ENCODE peak calls at places on chromosomes 4 and X, in six cellular contexts. B, G, P, V, Y and A are unnamed samples.

GRCh38 chrX:115560978-115561604 is at the start of gene PLS3:
- DNase-seq in B (no peak), G (no peak), P (peak), V (peak), Y (peak), A (no peak)

GRCh38 chrX:43655961-43656494 is at the start of gene MAOA:
- DNase-seq in B (no peak), G (no peak), P (peak), V (peak), Y (peak), A (no peak)

GRCh38 chr4:138757432-138757831 is 258.1 kb upstream of the NOCT start:
- DNase-seq in B (no peak), G (no peak), P (no peak), V (no peak), Y (no peak), A (no peak)

GRCh38 chrX:80016182-80016581 is 1.6 kb downstream of the TBX22 start:
- DNase-seq in B (no peak), G (no peak), P (no peak), V (no peak), Y (no peak), A (no peak)

GRCh38 chr4:159684061-159684460 is 581.2 kb downstream of the RAPGEF2 start:
- DNase-seq in B (no peak), G (no peak), P (no peak), V (no peak), Y (no peak), A (no peak)

GRCh38 chrX:98607739-98608138 is 1724.0 kb downstream of the RPA4 start:
- DNase-seq in B (no peak), G (no peak), P (no peak), V (no peak), Y (no peak), A (no peak)

GRCh38 chrX:49704692-49705404 is 9.1 kb upstream of the PAGE1 start:
- DNase-seq in B (no peak), G (no peak), P (no peak), V (no peak), Y (no peak), A (no peak)

GRCh38 chr4:73533515-73534422 is 52.2 kb downstream of the AFM start:
- DNase-seq in B (no peak), G (no peak), P (no peak), V (no peak), Y (peak), A (no peak)

GRCh38 chrX:46547857-46548256 is 2.6 kb upstream of the ZNF674 start:
- DNase-seq in B (no peak), G (no peak), P (no peak), V (no peak), Y (peak), A (no peak)

DNA sequence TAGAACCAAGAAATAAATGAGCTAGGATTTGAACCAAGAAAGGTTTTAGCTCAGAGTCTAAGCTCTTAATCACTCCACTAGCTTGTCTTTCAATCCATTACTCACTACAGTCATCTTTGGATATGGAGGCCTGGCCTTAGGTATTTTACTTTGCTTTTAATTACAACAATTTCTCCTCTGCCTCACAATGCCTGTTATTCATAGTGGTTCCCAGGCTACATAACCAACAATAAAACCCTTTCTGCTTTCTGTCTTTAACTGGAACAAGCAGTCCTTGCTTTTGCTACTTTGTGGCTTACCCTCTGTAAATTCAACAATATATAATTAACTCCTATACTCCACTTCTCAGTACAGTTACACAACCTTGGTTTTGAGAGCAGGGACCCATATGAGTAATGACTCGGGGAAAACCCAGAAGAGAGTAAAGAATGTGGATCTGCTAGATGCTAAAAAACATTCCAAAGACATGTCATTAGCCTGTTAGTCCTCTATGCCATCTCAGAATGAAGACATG is 94.7 kb upstream of the NAP1L5 start:
- DNase-seq in B (peak), G (no peak), P (no peak), V (no peak), Y (peak), A (no peak)
- TF ChIP-seq GABPA in B (no peak), G (no peak), P (no peak), V (no peak), Y (no peak), A (no peak)

GRCh38 chr4:2928242-2929155 is 34.7 kb downstream of the NOP14 start:
- DNase-seq in B (no peak), G (no peak), P (no peak), V (no peak), Y (no peak), A (no peak)

GRCh38 chr4:2927696-2928075 is 35.5 kb downstream of the NOP14 start:
- DNase-seq in B (no peak), G (no peak), P (no peak), V (no peak), Y (no peak), A (no peak)

GRCh38 chr4:2930821-2931764 is 32.1 kb downstream of the NOP14 start:
- DNase-seq in B (no peak), G (no peak), P (no peak), V (peak), Y (no peak), A (peak)

GRCh38 chr4:2930135-2930805 is 32.9 kb downstream of the NOP14 start:
- DNase-seq in B (no peak), G (no peak), P (no peak), V (no peak), Y (peak), A (peak)

DNA sequence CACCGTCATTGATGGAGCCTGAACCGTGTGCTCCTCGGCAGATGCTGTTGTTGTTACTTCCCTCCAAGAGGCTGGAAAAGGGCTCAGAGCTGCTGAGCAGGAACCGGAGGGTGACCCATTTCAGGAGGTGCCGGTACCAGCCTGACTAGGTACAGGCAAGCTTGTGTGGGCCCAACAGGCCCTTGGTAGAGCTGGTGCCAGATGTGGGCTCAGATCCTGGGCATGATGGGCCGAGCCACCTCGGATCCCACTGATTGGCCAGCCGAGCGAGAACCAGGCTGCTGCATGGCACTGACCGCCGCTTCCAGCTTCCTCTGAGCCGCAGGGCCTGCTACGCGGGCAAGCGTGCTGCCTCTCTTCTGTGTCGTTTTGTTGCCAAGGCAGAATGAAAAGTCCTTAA is 33.7 kb downstream of the NOP14 start:
- DNase-seq in B (no peak), G (no peak), P (no peak), V (no peak), Y (no peak), A (no peak)
- TF ChIP-seq POLR2AphosphoS5 in B (no peak), G (no peak), P (no peak), V (no peak), Y (no peak), A (peak)

DNA sequence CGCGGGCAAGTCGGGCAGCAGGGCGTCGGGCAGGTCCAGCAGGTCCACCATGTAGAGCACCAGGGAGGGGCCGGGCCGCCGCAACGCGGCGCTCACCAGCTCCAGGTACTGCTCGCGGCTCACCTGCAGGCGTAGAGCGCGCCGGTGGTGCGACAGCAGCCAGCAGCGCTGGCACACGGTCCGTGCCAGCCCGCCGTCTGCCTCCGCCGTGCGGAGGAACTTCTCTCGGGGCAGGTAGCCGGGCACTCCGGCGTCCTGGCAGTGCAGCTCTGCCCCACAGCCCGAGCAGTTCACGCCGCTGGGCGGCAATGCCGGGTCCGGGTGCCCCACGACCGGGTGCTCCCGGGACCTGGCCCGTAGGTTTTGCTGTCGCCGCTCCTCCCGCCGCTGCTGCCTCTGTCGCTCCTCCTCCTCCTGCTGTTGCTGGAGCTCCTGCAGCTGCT is 507 bp downstream of the NOA1 start:
- DNase-seq in B (no peak), G (peak), P (peak), V (peak), Y (peak), A (no peak)
- TF ChIP-seq GABPA in B (no peak), G (no peak), P (no peak), V (no peak), Y (no peak), A (no peak)

GRCh38 chr4:40227284-40227683 is 30.5 kb downstream of the RHOH start:
- DNase-seq in B (peak), G (no peak), P (no peak), V (no peak), Y (no peak), A (no peak)
- TF ChIP-seq POLR2AphosphoS5 in B (peak), G (no peak), P (no peak), V (no peak), Y (no peak), A (no peak)

DNA sequence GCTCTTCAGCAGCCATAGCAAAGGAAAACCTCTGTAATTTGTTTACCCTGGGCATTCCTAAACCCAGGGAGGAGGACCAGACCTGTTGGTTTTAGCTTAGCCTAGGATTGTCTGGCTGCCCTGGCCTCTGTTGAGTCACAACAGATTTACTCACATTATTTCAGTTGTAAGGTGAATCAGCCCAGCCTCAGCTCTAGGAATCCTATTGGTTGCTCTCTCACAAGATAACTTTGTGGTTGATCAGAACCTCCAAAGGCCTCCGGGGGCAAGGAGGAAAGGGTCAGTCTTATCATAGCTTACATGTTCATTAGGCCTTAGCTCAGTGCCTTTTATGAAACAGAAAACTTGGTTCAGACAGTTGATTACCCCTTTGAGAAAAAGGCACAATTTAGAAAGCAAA is 41.0 kb downstream of the PDK3 start:
- DNase-seq in B (peak), G (no peak), P (no peak), V (no peak), Y (no peak), A (no peak)
- TF ChIP-seq GABPA in B (no peak), G (no peak), P (no peak), V (no peak), Y (no peak), A (no peak)

GRCh38 chr4:44848466-44848865 is 122.1 kb upstream of the GNPDA2 start:
- DNase-seq in B (no peak), G (no peak), P (no peak), V (no peak), Y (no peak), A (no peak)

GRCh38 chr4:44845993-44846392 is 119.6 kb upstream of the GNPDA2 start:
- DNase-seq in B (no peak), G (no peak), P (no peak), V (no peak), Y (no peak), A (no peak)

DNA sequence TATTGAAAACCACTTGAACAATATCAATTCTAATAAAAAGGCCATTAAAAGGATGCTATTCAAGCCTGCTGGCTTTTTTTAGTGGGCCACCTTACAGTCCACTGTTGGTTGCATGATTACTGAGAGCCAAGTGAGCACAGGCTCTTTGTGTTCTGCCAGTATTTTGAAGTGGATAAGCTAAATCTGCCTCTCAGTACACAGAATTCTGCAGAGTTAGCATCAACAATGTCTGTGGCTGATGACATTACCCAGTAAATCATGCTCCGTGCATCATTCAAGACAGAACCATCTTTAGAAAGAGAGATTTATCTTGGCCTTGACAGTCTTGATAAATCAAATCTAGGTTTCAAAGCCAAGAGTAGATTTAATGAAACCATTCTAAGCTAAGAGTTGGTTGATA is 119.0 kb upstream of the GNPDA2 start:
- DNase-seq in B (no peak), G (no peak), P (no peak), V (no peak), Y (no peak), A (no peak)
- TF ChIP-seq POLR2AphosphoS5 in B (no peak), G (no peak), P (no peak), V (no peak), Y (no peak), A (no peak)

GRCh38 chrX:41722816-41723215 is 1.2 kb upstream of the GPR82 start:
- DNase-seq in B (no peak), G (no peak), P (no peak), V (no peak), Y (no peak), A (no peak)
- TF ChIP-seq GABPA in B (no peak), G (no peak), P (no peak), V (no peak), Y (no peak), A (no peak)